ENCODE peak calls at places on chromosomes 2 and 18, in nine cellular contexts. J is caudate nucleus; N is Panc1; F is kidney; U is CD4-positive, alpha-beta T cell; S is brain microvascular endothelial cell; P is upper lobe of right lung; B is pancreas; H is H9. E is an unnamed sample.

GRCh38 chr2:127706215-127706990 is 5.1 kb downstream of the SFT2D3 start:
- DNase-seq in J (no peak), N (no peak), F (no peak), U (no peak), S (no peak), P (no peak), B (no peak), H (no peak), E (no peak)

GRCh38 chr2:42138163-42139016 is 30.8 kb upstream of the EML4 start:
- DNase-seq in J (peak), N (no peak), F (no peak), U (no peak), S (peak), P (no peak), B (no peak), H (no peak), E (no peak)

GRCh38 chr2:3223080-3223923 is 154.3 kb downstream of the EIPR1 start:
- DNase-seq in J (no peak), N (no peak), F (no peak), U (peak), S (peak), P (no peak), B (no peak), H (no peak), E (no peak)

GRCh38 chr2:64751286-64752260 is 97.9 kb upstream of the SERTAD2 start:
- DNase-seq in J (peak), N (no peak), F (peak), U (peak), S (peak), P (no peak), B (peak), H (no peak), E (peak)

GRCh38 chr2:170685591-170685990 is 29.5 kb upstream of the SP5 start:
- DNase-seq in J (no peak), N (no peak), F (no peak), U (no peak), S (no peak), P (no peak), B (no peak), H (peak), E (no peak)

GRCh38 chr2:215918901-215919585 is 94.3 kb downstream of the MREG start:
- DNase-seq in J (no peak), N (no peak), F (no peak), U (no peak), S (no peak), P (no peak), B (no peak), H (no peak), E (no peak)

GRCh38 chr2:204205082-204205481 is 268.5 kb downstream of the ICOS start:
- DNase-seq in J (no peak), N (no peak), F (no peak), U (no peak), S (no peak), P (no peak), B (no peak), H (peak), E (no peak)

GRCh38 chr2:225911019-225911418 is 511.5 kb downstream of the NYAP2 start:
- DNase-seq in J (no peak), N (no peak), F (no peak), U (no peak), S (no peak), P (no peak), B (no peak), H (no peak), E (no peak)

GRCh38 chr18:23824704-23825103 is 135.5 kb downstream of the LAMA3 start:
- DNase-seq in J (no peak), N (no peak), F (no peak), U (no peak), S (no peak), P (no peak), B (no peak), H (no peak), E (no peak)

GRCh38 chr2:222563319-222563718 is 92.6 kb downstream of the FARSB start:
- DNase-seq in J (no peak), N (no peak), F (no peak), U (no peak), S (no peak), P (no peak), B (no peak), H (no peak), E (no peak)

GRCh38 chr2:85135066-85135914 is 2.1 kb downstream of the TCF7L1 start:
- DNase-seq in J (no peak), N (no peak), F (no peak), U (no peak), S (no peak), P (peak), B (no peak), H (peak), E (peak)

GRCh38 chr18:4808891-4809290 is 353.8 kb upstream of the DLGAP1 start:
- DNase-seq in J (no peak), N (no peak), F (no peak), U (no peak), S (no peak), P (no peak), B (no peak), H (no peak), E (no peak)

GRCh38 chr2:173884403-173884802 is 80.8 kb downstream of the SP3 start:
- DNase-seq in J (no peak), N (peak), F (no peak), U (peak), S (peak), P (peak), B (peak), H (peak), E (no peak)

GRCh38 chr2:238216651-238217184 is 13.2 kb upstream of the ILKAP start:
- DNase-seq in J (peak), N (no peak), F (no peak), U (no peak), S (no peak), P (no peak), B (no peak), H (no peak), E (no peak)

GRCh38 chr2:42999856-43000241 is 207.5 kb upstream of the HAAO start:
- DNase-seq in J (no peak), N (no peak), F (no peak), U (no peak), S (no peak), P (no peak), B (no peak), H (no peak), E (no peak)

GRCh38 chr2:230674401-230674800 is 38.2 kb upstream of the CAB39 start:
- DNase-seq in J (no peak), N (no peak), F (no peak), U (no peak), S (no peak), P (no peak), B (no peak), H (no peak), E (no peak)

GRCh38 chr2:197760293-197760657 is 24.8 kb downstream of the BOLL start:
- DNase-seq in J (no peak), N (no peak), F (no peak), U (no peak), S (no peak), P (no peak), B (peak), H (peak), E (no peak)

GRCh38 chr2:20992201-20992711 is 51.6 kb downstream of the APOB start:
- DNase-seq in J (no peak), N (no peak), F (peak), U (no peak), S (peak), P (no peak), B (no peak), H (peak), E (no peak)

GRCh38 chr2:240783819-240784621 is 36.0 kb downstream of the KIF1A start:
- DNase-seq in J (no peak), N (no peak), F (peak), U (no peak), S (no peak), P (no peak), B (peak), H (no peak), E (peak)

GRCh38 chr2:11342561-11343343 is 1.7 kb downstream of the ROCK2 start:
- DNase-seq in J (no peak), N (peak), F (no peak), U (no peak), S (peak), P (no peak), B (no peak), H (no peak), E (peak)
- H3K27ac ChIP-seq in J (peak), N (peak), F (peak), U (no peak), S (peak), P (peak), B (peak), H (no peak), E (peak)

DNA sequence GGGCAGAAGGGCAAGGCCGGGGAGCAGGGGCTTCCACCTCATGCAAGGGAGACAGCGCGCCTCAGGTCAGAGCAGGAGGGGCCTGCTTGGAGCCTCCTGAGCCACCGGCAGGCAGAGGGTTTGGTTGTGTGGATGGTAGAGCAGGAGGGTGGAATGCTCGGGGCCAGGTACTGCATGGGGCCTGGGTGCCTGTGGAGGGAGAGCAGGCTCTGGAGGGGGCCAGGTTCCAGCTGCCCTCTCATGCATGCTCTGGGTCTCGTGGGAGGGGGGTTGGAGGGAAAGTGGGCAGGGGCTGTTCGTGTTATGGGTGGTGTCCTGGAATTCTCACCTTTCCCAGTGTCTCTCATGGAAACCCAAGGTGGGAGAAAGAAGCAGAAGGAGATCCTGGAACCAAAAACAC is 3.2 kb upstream of the IL1R2 start:
- DNase-seq in J (no peak), N (no peak), F (no peak), U (no peak), S (no peak), P (no peak), B (no peak), H (no peak), E (no peak)
- H3K27ac ChIP-seq in J (no peak), N (no peak), F (no peak), U (no peak), S (no peak), P (no peak), B (no peak), H (no peak), E (no peak)

GRCh38 chr2:55224761-55225261 is 7.3 kb downstream of the CLHC1 start:
- DNase-seq in J (no peak), N (no peak), F (peak), U (no peak), S (no peak), P (no peak), B (peak), H (peak), E (no peak)
- H3K27ac ChIP-seq in J (no peak), N (peak), F (no peak), U (no peak), S (no peak), P (no peak), B (no peak), H (no peak), E (no peak)

DNA sequence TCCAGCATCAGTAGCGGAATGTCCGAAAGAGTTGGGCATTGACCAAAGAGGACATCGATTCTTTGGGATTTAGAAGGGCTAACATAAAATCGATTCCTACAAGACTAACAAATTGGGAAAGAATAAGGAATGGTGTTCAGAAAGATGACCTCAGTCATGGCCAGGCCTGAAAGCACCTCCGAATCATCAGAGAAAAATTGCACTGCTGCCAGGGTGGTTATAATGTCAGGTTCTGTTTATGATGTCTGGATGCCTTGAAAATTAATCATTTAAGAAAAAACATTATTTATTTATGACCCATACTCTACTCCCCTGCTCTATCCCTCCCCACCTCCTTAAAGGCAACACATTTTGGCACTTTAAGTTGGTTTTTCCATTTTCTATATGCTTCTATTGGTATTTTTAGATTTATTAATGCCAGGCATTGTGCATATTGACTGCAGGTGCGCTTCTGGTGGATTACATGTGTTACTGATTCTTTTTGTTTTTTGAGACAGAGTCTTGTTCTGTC is 104.7 kb downstream of the MYCN start:
- DNase-seq in J (no peak), N (no peak), F (no peak), U (no peak), S (no peak), P (no peak), B (no peak), H (no peak), E (no peak)
- H3K27ac ChIP-seq in J (no peak), N (no peak), F (no peak), U (no peak), S (no peak), P (no peak), B (no peak), H (no peak), E (no peak)